ENCODE peak calls at places on chromosome 1, in four cellular contexts. W, E, G and F are unnamed samples.

GRCh38 chr1:40039245-40039756 is 1.2 kb upstream of the CAP1 start:
- DNase-seq in E (no peak), W (no peak), G (peak; percentile 24), F (no peak)

GRCh38 chr1:160031368-160032164 is at the start of gene PIGM:
- DNase-seq in E (peak; percentile 94), G (peak; percentile 89), W (peak; percentile 92), F (peak; percentile 87)

GRCh38 chr1:43134640-43135039 is 37.5 kb downstream of the EBNA1BP2 start:
- DNase-seq in E (no peak), G (no peak), W (no peak), F (no peak)

GRCh38 chr1:180098242-180098995 is 56.2 kb upstream of the QSOX1 start:
- DNase-seq in W (peak; percentile 89), E (no peak), G (no peak), F (no peak)

GRCh38 chr1:32742132-32742947 is 39.8 kb upstream of the SYNC start:
- DNase-seq in E (peak; percentile 51), G (no peak), W (no peak), F (no peak)

GRCh38 chr1:6685381-6685780 is 16.2 kb downstream of the DNAJC11 start:
- DNase-seq in G (no peak), W (no peak), E (peak; percentile 43), F (no peak)

GRCh38 chr1:29415156-29415830 is 179.0 kb downstream of the PTPRU start:
- DNase-seq in W (peak; percentile 26), E (peak; percentile 74), G (no peak), F (no peak)

GRCh38 chr1:24724345-24725208 is 20.7 kb upstream of the CLIC4 start:
- DNase-seq in W (peak; percentile 85), E (peak; percentile 80), G (no peak), F (no peak)

GRCh38 chr1:161021959-161022332 is 994 bp upstream of the F11R start:
- DNase-seq in G (no peak), W (no peak), E (no peak), F (no peak)

GRCh38 chr1:39901486-39902120 is at the start of gene MYCL:
- DNase-seq in W (peak; percentile 54), E (peak; percentile 92), G (peak; percentile 92), F (peak; percentile 76)

GRCh38 chr1:230008721-230009120 is 58.3 kb upstream of the GALNT2 start:
- DNase-seq in E (no peak), W (no peak), G (no peak), F (no peak)

GRCh38 chr1:7784492-7785071 is 491 bp downstream of the PER3 start:
- DNase-seq in W (peak; percentile 2), G (no peak), E (no peak), F (no peak)

GRCh38 chr1:169779970-169780369 is 14.7 kb downstream of the METTL18 start:
- DNase-seq in G (no peak), W (no peak), E (no peak), F (no peak)

GRCh38 chr1:24929091-24929875 is 793 bp downstream of the RUNX3 start:
- DNase-seq in E (no peak), W (peak; percentile 9), G (no peak), F (no peak)

GRCh38 chr1:32241011-32241763 is 5.8 kb upstream of the FAM167B start:
- DNase-seq in W (peak; percentile 44), G (peak; percentile 70), E (peak; percentile 67), F (peak; percentile 52)

GRCh38 chr1:226349801-226350503 is 41.0 kb upstream of the LIN9 start:
- DNase-seq in G (peak; percentile 46), E (peak; percentile 73), W (peak; percentile 52), F (no peak)

GRCh38 chr1:82755671-82756070 is 954.9 kb downstream of the ADGRL2 start:
- DNase-seq in G (no peak), E (no peak), W (no peak), F (no peak)
- TF ChIP-seq CTCF in G (no peak), E (no peak), W (no peak), F (no peak)

GRCh38 chr1:66596191-66596590 is 62.2 kb downstream of the SGIP1 start:
- DNase-seq in W (no peak), E (no peak), G (no peak), F (no peak)

GRCh38 chr1:66597500-66597899 is 63.5 kb downstream of the SGIP1 start:
- DNase-seq in W (no peak), G (no peak), E (no peak), F (no peak)

GRCh38 chr1:66599346-66599745 is 65.4 kb downstream of the SGIP1 start:
- DNase-seq in G (no peak), E (no peak), W (peak; percentile 35), F (no peak)

GRCh38 chr1:66598670-66599069 is 64.7 kb downstream of the SGIP1 start:
- DNase-seq in G (no peak), W (peak; percentile 79), E (no peak), F (no peak)

DNA sequence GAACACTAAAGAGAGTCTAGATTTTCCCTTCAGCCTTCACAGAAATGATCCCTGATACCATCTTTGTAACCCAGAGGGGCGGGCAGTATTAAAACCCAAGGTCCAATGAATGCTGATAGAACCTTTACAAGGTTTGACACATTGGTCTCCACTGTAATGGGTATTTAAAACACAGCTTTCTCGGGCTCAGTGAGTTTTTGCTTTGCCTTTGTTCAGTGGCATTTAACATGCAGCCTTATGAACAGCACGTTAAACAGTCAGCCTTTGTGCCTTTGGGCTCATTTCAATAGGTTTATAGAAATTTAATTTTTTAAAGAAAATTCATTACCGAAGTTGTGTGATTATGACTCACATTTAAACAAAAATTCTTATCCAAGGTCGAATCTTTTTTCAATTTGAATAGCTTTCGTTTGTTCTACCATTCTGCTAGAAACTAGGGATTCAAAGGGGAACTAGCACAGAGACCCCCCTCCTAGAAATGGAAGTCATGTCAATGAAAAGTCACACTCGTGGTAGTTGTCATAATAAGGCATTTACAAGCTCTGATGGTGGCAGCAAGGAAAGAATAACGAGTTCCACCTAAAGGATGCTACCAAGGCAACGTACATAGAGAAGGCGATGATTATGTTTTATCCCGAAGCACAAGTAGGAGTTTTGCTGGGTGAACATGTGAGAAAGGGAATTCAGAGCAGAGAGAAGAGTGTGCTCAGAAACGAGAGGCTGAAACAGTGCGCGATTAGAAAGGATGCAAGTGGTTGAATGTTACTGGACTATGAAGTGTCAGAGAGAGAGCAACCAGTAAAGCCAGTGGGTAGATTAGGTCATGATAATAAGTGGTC is 66.2 kb downstream of the SGIP1 start:
- DNase-seq in G (no peak), W (no peak), E (no peak), F (no peak)
- TF ChIP-seq CTCF in G (no peak), W (no peak), E (no peak), F (no peak)

GRCh38 chr1:203127672-203128611 is at the start of gene ADORA1:
- DNase-seq in E (no peak), W (peak; percentile 70), G (no peak), F (no peak)
- TF ChIP-seq CTCF in E (no peak), W (peak; percentile 3), G (no peak), F (no peak)

GRCh38 chr1:11320153-11320936 is 47.3 kb downstream of the UBIAD1 start:
- DNase-seq in E (peak; percentile 63), G (peak; percentile 75), W (no peak), F (no peak)
- TF ChIP-seq CTCF in E (peak; percentile 82), G (peak; percentile 92), W (peak; percentile 69), F (peak; percentile 40)

GRCh38 chr1:19350566-19350965 is 38.4 kb downstream of the SLC66A1 start:
- DNase-seq in W (no peak), G (no peak), E (no peak), F (no peak)
- TF ChIP-seq CTCF in W (no peak), G (no peak), E (no peak), F (no peak)

DNA sequence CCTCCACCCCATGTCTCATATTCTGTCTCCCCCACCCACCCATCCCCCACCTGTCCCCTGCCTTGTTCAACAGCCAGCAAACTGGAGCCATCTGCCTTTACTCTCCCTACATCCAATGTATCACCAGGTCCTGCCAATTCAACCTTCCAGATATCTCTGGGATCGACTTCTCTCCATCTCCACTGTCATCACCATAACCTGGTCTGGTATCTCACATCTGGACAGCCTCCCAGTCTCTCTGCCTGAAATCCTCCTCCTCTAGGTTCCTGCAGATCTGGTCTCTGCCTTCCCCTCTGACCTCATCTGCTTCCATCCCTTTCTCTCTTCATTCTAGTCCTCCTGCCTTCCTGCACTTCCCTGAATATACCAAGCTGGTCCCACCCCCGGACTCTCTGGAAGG is 22.2 kb upstream of the CDCA8 start:
- DNase-seq in W (no peak), E (no peak), G (no peak), F (no peak)
- TF ChIP-seq CTCF in W (no peak), E (no peak), G (no peak), F (no peak)

GRCh38 chr1:224640587-224640986 is 24.5 kb downstream of the CNIH3 start:
- DNase-seq in E (no peak), G (no peak), W (no peak), F (no peak)
- TF ChIP-seq CTCF in E (no peak), G (no peak), W (no peak), F (no peak)

GRCh38 chr1:206867261-206867660 is 1.8 kb downstream of the IL20 start:
- DNase-seq in G (no peak), E (no peak), W (no peak), F (no peak)

GRCh38 chr1:206864939-206865671 is at the start of gene IL20:
- DNase-seq in G (peak; percentile 52), W (peak; percentile 92), E (peak; percentile 82), F (peak; percentile 46)

GRCh38 chr1:206866062-206866461 is 639 bp downstream of the IL20 start:
- DNase-seq in G (no peak), W (peak; percentile 57), E (no peak), F (no peak)

GRCh38 chr1:206872139-206872538 is 6.7 kb downstream of the IL20 start:
- DNase-seq in E (no peak), G (no peak), W (no peak), F (no peak)

GRCh38 chr1:206867716-206868115 is 2.3 kb downstream of the IL20 start:
- DNase-seq in W (no peak), E (no peak), G (no peak), F (no peak)
- TF ChIP-seq CTCF in W (no peak), E (no peak), G (no peak), F (no peak)

DNA sequence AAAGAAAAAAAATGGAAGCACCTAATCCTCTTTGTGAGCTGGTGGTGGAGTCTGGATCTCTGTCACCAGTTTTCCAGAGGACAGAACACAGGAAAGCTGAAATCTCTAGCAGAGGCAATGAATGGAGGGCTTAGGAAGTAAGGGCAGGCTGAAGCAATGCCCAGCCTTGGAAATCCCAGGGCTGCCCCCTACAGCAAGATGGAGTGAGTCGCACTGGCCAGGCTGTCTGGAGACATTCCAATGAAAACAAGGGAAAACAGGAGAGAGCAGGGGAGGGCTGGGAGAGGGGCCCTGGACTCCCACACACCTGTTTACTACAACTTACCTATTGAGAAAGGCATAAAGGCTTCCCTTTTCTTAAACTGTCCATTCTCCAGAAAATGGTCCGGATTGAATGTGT is 25.9 kb downstream of the CYP2J2 start:
- DNase-seq in E (no peak), G (no peak), W (no peak), F (no peak)
- TF ChIP-seq CTCF in E (no peak), G (no peak), W (no peak), F (no peak)